ENCODE peak calls at places on chromosomes 7 and 10, in four cellular contexts. M is SK-N-SH, C is HepG2, L is GM12878. Q is an unnamed sample.

GRCh38 chr7:120402368-120402767 is 129.4 kb downstream of the KCND2 start:
- DNase-seq in M (no peak), L (no peak), C (no peak), Q (no peak)

GRCh38 chr7:19122018-19122588 is 4.7 kb upstream of the TWIST1 start:
- DNase-seq in L (no peak), C (no peak), M (peak; percentile 54), Q (peak; percentile 23)

GRCh38 chr7:94288091-94288490 is 106.6 kb upstream of the COL1A2 start:
- DNase-seq in M (no peak), C (no peak), L (no peak), Q (peak; percentile 26)

GRCh38 chr7:77459311-77459726 is 43.2 kb upstream of the GSAP start:
- DNase-seq in M (no peak), L (no peak), C (peak; percentile 88), Q (peak; percentile 82)

GRCh38 chr7:21568762-21569161 is 25.9 kb downstream of the DNAH11 start:
- DNase-seq in M (peak; percentile 5), L (no peak), C (peak; percentile 2), Q (peak; percentile 7)

GRCh38 chr7:39845011-39845410 is 105.0 kb upstream of the CDK13 start:
- DNase-seq in M (no peak), C (no peak), L (no peak), Q (no peak)

GRCh38 chr7:75993689-75994387 is 557 bp downstream of the TMEM120A start:
- DNase-seq in L (no peak), C (peak; percentile 90), M (peak; percentile 96), Q (peak; percentile 87)

GRCh38 chr10:32005050-32005449 is 51.2 kb downstream of the KIF5B start:
- DNase-seq in L (peak; percentile 16), C (peak; percentile 58), M (peak; percentile 38), Q (peak; percentile 39)

GRCh38 chr7:38846280-38846679 is 62.7 kb downstream of the VPS41 start:
- DNase-seq in M (no peak), C (peak; percentile 12), L (no peak), Q (peak; percentile 21)

GRCh38 chr7:112266141-112266540 is 59.6 kb downstream of the ZNF277 start:
- DNase-seq in L (no peak), C (no peak), M (no peak), Q (no peak)

GRCh38 chr7:112266595-112267270 is 60.2 kb downstream of the ZNF277 start:
- DNase-seq in L (no peak), C (no peak), M (no peak), Q (no peak)

GRCh38 chr7:112262804-112263203 is 56.3 kb downstream of the ZNF277 start:
- DNase-seq in M (no peak), L (no peak), C (no peak), Q (no peak)

GRCh38 chr7:112260941-112261340 is 54.4 kb downstream of the ZNF277 start:
- DNase-seq in M (no peak), L (no peak), C (no peak), Q (no peak)

GRCh38 chr7:112263519-112263918 is 57.0 kb downstream of the ZNF277 start:
- DNase-seq in C (no peak), L (no peak), M (no peak), Q (no peak)
- TF ChIP-seq RFX5 in C (no peak), L (no peak), M (no peak), Q (no peak)

GRCh38 chr10:35572583-35572982 is 32.6 kb upstream of the GJD4 start:
- DNase-seq in C (no peak), L (no peak), M (no peak), Q (no peak)

GRCh38 chr10:35575640-35576039 is 29.5 kb upstream of the GJD4 start:
- DNase-seq in L (no peak), M (no peak), C (no peak), Q (no peak)

GRCh38 chr10:35576730-35577129 is 28.4 kb upstream of the GJD4 start:
- DNase-seq in M (no peak), C (no peak), L (no peak), Q (no peak)

GRCh38 chr10:35573786-35574185 is 31.4 kb upstream of the GJD4 start:
- DNase-seq in C (no peak), M (no peak), L (no peak), Q (no peak)

GRCh38 chr10:35574924-35575352 is 30.2 kb upstream of the GJD4 start:
- DNase-seq in C (no peak), M (no peak), L (no peak), Q (no peak)
- TF ChIP-seq PBX3 in C (no peak), M (no peak), L (no peak), Q (no peak)

GRCh38 chr7:25662881-25663588 is 434.7 kb upstream of the NPVF start:
- DNase-seq in L (no peak), C (no peak), M (no peak), Q (no peak)
- TF ChIP-seq RFX5 in L (no peak), C (no peak), M (no peak), Q (no peak)

GRCh38 chr7:104410742-104411141 is 82.3 kb downstream of the LHFPL3 start:
- DNase-seq in L (no peak), C (no peak), M (no peak), Q (no peak)

GRCh38 chr7:104416866-104417393 is 88.5 kb downstream of the LHFPL3 start:
- DNase-seq in M (no peak), L (no peak), C (no peak), Q (no peak)

GRCh38 chr7:104415700-104416099 is 87.3 kb downstream of the LHFPL3 start:
- DNase-seq in C (no peak), M (no peak), L (no peak), Q (peak; percentile 4)
- TF ChIP-seq PBX3 in C (no peak), M (no peak), L (no peak), Q (no peak)

GRCh38 chr7:149568218-149568617 is 70.6 kb upstream of the ZNF746 start:
- DNase-seq in C (no peak), M (no peak), L (no peak), Q (no peak)

GRCh38 chr7:149566103-149566502 is 68.5 kb upstream of the ZNF746 start:
- DNase-seq in L (no peak), C (no peak), M (no peak), Q (no peak)

GRCh38 chr7:149570784-149571183 is 73.2 kb upstream of the ZNF746 start:
- DNase-seq in L (no peak), C (no peak), M (no peak), Q (no peak)

GRCh38 chr7:149569726-149570422 is 72.3 kb upstream of the ZNF746 start:
- DNase-seq in C (no peak), L (no peak), M (no peak), Q (no peak)

DNA sequence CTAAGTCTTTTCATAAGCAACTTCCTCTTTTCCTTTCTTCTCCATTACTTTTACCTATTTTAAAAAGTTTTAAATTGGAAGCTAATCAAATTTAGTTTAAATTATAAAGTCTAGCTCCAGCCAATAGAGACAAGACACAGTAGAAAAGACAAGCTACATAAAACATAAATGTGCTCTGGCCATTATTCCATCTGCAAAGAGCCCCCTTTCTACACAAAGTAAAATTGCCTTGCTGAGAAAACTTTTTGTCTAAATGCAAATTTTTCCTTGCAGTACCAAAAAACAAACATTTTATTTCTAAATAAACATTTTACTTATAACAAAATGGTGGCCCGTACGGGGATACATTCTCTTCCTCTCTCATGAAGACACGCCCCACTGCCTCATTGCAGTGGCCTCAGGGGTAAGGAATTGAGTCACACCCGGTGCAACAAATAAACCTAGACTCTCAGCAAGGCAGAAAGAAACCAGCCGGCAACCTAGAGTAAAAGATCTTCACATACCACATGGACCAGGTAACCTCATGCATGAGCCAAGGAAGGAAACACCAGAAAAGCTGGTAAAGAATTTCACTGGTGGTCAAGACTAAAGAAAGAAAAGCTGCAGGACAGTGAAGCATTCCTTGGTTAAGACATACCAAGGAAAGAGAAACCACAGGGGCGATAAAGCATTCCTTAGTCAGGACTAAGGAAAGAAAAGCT is 71.6 kb upstream of the ZNF746 start:
- DNase-seq in C (no peak), M (no peak), L (no peak), Q (no peak)
- TF ChIP-seq RFX5 in C (no peak), M (no peak), L (no peak), Q (no peak)

GRCh38 chr10:30662809-30663208 is 33.3 kb upstream of the LYZL2 start:
- DNase-seq in M (no peak), C (no peak), L (no peak), Q (no peak)
- TF ChIP-seq PBX3 in M (no peak), C (no peak), L (no peak), Q (no peak)

GRCh38 chr7:86914468-86915054 is 144.9 kb downstream of the ELAPOR2 start:
- DNase-seq in C (peak; percentile 10), M (no peak), L (no peak), Q (no peak)

GRCh38 chr7:86904949-86905834 is 154.3 kb downstream of the ELAPOR2 start:
- DNase-seq in M (peak; percentile 15), L (no peak), C (peak; percentile 16), Q (peak; percentile 1)

GRCh38 chr7:86913709-86914108 is 145.7 kb downstream of the ELAPOR2 start:
- DNase-seq in C (no peak), M (peak; percentile 20), L (no peak), Q (no peak)

GRCh38 chr7:86911703-86912102 is 147.8 kb downstream of the ELAPOR2 start:
- DNase-seq in C (peak; percentile 3), L (no peak), M (no peak), Q (no peak)

DNA sequence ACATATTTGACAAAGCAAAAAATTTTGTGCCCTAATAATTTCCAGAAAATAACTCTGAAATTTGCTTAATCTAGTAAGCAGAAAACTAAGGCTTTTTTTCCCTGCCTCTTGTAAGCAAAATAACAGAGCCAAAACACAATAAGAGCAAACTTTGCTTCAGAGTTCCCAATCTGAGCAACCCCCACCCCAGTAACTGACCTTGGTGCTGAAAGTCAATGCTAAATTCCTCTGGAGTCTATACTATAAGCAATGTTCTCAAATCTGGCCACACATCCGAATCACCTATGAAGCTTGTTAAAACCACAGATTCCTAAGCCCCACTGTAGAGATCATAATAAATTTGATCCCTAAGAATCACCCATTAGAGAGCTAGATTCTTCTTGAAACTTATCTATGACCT is 150.5 kb downstream of the ELAPOR2 start:
- DNase-seq in C (no peak), M (no peak), L (no peak), Q (no peak)
- TF ChIP-seq RFX5 in C (no peak), M (no peak), L (no peak), Q (no peak)

GRCh38 chr10:130930821-130931220 is 380.7 kb downstream of the TCERG1L start:
- DNase-seq in C (no peak), M (no peak), L (no peak), Q (no peak)
- TF ChIP-seq PBX3 in C (no peak), M (no peak), L (no peak), Q (no peak)

GRCh38 chr7:87001214-87001613 is 58.2 kb downstream of the ELAPOR2 start:
- DNase-seq in C (no peak), L (no peak), M (no peak), Q (no peak)
- TF ChIP-seq RFX5 in C (no peak), L (no peak), M (no peak), Q (no peak)

GRCh38 chr10:103845983-103846382 is 9.4 kb downstream of the SH3PXD2A start:
- DNase-seq in C (no peak), M (no peak), L (no peak), Q (no peak)
- TF ChIP-seq PBX3 in C (no peak), M (no peak), L (no peak), Q (no peak)